ENCODE peak calls at places on chromosomes 13 and 19, in six cellular contexts. X is lung; D is CD4-positive, alpha-beta memory T cell; Y is sigmoid colon; M is AG09309; J is fibroblast of mammary gland. O is an unnamed sample.
A peak's percentile ranks its signal among the peaks of the same experiment; 100 is the strongest.

GRCh38 chr19:6776999-6777398 is 4.5 kb downstream of the VAV1 start:
- DNase-seq in D (no peak), M (no peak), Y (no peak), J (no peak), X (no peak), O (no peak)

GRCh38 chr19:58538257-58539168 is 5.4 kb upstream of the TRIM28 start:
- DNase-seq in M (no peak), D (no peak), J (no peak), Y (peak; percentile 62), X (no peak), O (no peak)

GRCh38 chr19:5913739-5914357 is at the start of gene CAPS:
- DNase-seq in X (peak; percentile 76), Y (peak; percentile 86), D (no peak), M (peak; percentile 53), J (peak; percentile 55), O (peak; percentile 82)

GRCh38 chr19:37403403-37403802 is 32.5 kb downstream of the ZNF527 start:
- DNase-seq in J (no peak), M (no peak), D (no peak), X (no peak), Y (no peak), O (no peak)

GRCh38 chr19:40246292-40247073 is 20.0 kb upstream of the CCNP start:
- DNase-seq in D (no peak), X (no peak), J (no peak), Y (no peak), M (no peak), O (no peak)

GRCh38 chr13:59823495-59823894 is 340.2 kb downstream of the DIAPH3 start:
- DNase-seq in Y (no peak), D (no peak), M (peak; percentile 17), X (no peak), J (peak; percentile 68), O (peak; percentile 32)

GRCh38 chr13:26971990-26972888 is 199.4 kb downstream of the USP12 start:
- DNase-seq in M (no peak), J (peak; percentile 15), X (no peak), D (peak; percentile 15), Y (no peak), O (no peak)

GRCh38 chr19:10226376-10227214 is 4.5 kb downstream of the S1PR2 start:
- DNase-seq in D (no peak), Y (peak; percentile 96), X (peak; percentile 70), M (no peak), J (peak; percentile 99), O (peak; percentile 87)

GRCh38 chr13:51933466-51934058 is 71.8 kb downstream of the CCDC70 start:
- DNase-seq in D (no peak), M (no peak), Y (no peak), X (no peak), J (no peak), O (no peak)

GRCh38 chr13:113461022-113461751 is 7.9 kb upstream of the ADPRHL1 start:
- DNase-seq in M (no peak), Y (no peak), D (no peak), X (no peak), J (no peak), O (no peak)

GRCh38 chr19:46860846-46861690 is at the start of gene ARHGAP35:
- DNase-seq in Y (no peak), J (no peak), X (no peak), D (peak; percentile 12), M (no peak), O (peak; percentile 86)

GRCh38 chr19:47419789-47420188 is 462 bp upstream of the MEIS3 start:
- DNase-seq in J (no peak), Y (no peak), X (no peak), M (no peak), D (no peak), O (no peak)

GRCh38 chr19:49497047-49497789 is 984 bp downstream of the RPS11 start:
- DNase-seq in M (no peak), J (peak; percentile 65), X (peak; percentile 75), D (peak; percentile 79), Y (peak; percentile 81), O (peak; percentile 71)

GRCh38 chr13:21001471-21001870 is 59.9 kb downstream of the LATS2 start:
- DNase-seq in X (no peak), J (no peak), D (no peak), Y (no peak), M (no peak), O (no peak)

GRCh38 chr19:34051255-34051654 is 121.0 kb upstream of the LSM14A start:
- DNase-seq in X (no peak), D (no peak), Y (no peak), M (no peak), J (no peak), O (no peak)

GRCh38 chr13:71851541-71851940 is 15.5 kb downstream of the DACH1 start:
- DNase-seq in J (no peak), M (no peak), Y (no peak), D (no peak), X (no peak), O (no peak)

GRCh38 chr13:48126944-48127814 is 32.3 kb upstream of the MED4 start:
- DNase-seq in Y (peak; percentile 87), D (peak; percentile 79), J (peak; percentile 80), M (peak; percentile 51), X (peak; percentile 38), O (peak; percentile 86)

GRCh38 chr13:113734826-113735125 is 24.2 kb upstream of the TMEM255B start:
- DNase-seq in D (no peak), Y (no peak), X (no peak), M (no peak), J (no peak), O (no peak)

GRCh38 chr19:15286688-15287355 is 45.5 kb downstream of the BRD4 start:
- DNase-seq in D (no peak), M (no peak), J (no peak), X (no peak), Y (no peak), O (no peak)

GRCh38 chr13:30305456-30305855 is 1.9 kb downstream of the KATNAL1 start:
- DNase-seq in Y (no peak), J (no peak), M (no peak), D (no peak), X (no peak), O (no peak)

GRCh38 chr13:73625562-73626339 is 508.5 kb downstream of the KLF12 start:
- DNase-seq in X (no peak), Y (no peak), M (no peak), D (peak; percentile 59), J (no peak), O (no peak)

GRCh38 chr13:40472427-40473220 is 193.8 kb downstream of the FOXO1 start:
- DNase-seq in J (no peak), D (no peak), Y (no peak), M (no peak), X (no peak), O (no peak)

DNA sequence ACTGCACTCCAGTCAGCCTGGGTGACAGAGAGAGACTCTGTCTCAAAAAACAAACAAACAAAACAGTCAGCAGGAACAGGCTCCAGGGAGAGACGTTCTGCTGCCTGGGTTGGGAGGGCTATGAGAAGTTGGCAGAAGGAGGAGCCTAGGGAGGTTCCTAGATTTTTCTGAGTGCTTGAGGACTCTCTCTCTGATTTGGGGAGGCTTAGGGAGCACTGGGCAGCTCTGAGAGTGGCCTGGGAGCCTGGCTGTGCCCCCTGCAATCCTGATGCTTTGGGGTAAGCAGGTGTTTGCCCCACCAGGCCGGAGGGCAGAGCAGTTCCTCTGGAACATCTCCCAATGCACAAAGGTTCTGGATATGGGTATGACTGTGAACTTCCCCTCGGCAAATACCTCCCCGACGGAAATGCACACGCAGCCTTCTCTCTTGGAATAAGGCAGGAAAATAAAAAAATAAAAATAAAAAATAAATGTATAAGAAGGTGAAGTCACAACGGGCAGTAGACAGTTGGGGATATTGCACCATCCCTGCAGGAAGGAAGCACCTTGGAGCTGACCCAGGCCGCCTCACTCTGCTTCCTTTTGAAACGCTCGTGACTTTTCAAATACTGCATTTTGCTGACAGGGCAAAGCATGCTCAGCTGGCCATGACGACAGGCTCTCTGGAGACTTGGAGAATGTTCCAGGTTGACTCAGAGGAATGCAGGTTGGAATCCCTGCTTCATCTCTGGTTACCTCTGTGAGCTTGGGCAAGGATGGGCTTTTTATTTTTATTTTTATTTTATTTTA is 26.5 kb upstream of the HOMER3 start:
- DNase-seq in M (no peak), Y (peak; percentile 86), J (peak; percentile 61), D (no peak), X (peak; percentile 67), O (peak; percentile 92)
- H3K4me3 ChIP-seq in M (no peak overlapping the region), Y (no peak overlapping the region), J (no peak overlapping the region), D (no peak overlapping the region), X (no peak overlapping the region), O (no peak overlapping the region)

DNA sequence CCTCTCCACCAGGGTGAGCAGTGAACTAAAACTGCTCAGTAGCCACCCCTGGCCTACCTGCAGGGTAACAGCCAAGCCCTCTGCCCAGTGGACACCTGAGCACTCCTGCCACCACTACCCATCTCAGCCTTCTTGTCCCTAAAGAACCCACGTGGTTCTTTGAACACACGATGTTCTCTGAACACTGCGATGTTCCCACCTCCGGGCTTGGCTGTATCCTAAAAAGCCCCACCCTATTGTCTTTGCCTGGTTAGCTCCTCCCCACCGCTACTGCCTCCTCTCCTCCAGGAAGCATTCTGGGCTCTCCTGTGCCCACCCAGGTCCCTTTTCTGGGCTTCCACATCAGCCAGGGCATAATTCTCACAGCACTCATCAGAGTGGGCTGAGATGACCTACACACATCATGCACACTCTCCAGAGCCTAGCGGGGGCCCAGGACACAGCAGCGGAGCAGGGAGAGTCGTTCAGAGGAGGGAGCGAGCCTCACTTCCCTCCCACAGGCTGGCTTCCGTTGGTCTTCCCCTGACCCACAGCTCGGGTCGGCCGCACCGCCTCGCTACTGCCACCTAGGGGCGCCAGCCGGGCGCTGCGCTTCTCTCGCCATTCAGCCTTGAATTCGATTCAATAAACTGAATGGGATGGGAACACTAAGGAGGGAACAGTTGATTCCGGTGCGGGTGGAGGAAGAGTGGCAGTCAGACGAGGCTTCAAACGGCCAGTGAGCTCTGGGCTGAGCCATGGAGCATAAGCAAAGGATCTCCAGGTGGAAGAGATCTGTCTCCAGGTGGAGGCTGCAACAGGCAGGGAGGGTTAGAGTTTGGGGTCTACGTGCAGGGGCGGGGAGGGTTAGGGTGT is 3.2 kb downstream of the ELAVL1 start:
- DNase-seq in J (peak; percentile 79), Y (peak; percentile 88), D (peak; percentile 62), M (peak; percentile 10), X (peak; percentile 83), O (peak; percentile 86)
- H3K4me3 ChIP-seq in J (peak overlapping the region; percentile 35), Y (peak overlapping the region; percentile 34), D (no peak overlapping the region), M (peak overlapping the region; percentile 26), X (no peak overlapping the region), O (peak overlapping the region; percentile 42)

DNA sequence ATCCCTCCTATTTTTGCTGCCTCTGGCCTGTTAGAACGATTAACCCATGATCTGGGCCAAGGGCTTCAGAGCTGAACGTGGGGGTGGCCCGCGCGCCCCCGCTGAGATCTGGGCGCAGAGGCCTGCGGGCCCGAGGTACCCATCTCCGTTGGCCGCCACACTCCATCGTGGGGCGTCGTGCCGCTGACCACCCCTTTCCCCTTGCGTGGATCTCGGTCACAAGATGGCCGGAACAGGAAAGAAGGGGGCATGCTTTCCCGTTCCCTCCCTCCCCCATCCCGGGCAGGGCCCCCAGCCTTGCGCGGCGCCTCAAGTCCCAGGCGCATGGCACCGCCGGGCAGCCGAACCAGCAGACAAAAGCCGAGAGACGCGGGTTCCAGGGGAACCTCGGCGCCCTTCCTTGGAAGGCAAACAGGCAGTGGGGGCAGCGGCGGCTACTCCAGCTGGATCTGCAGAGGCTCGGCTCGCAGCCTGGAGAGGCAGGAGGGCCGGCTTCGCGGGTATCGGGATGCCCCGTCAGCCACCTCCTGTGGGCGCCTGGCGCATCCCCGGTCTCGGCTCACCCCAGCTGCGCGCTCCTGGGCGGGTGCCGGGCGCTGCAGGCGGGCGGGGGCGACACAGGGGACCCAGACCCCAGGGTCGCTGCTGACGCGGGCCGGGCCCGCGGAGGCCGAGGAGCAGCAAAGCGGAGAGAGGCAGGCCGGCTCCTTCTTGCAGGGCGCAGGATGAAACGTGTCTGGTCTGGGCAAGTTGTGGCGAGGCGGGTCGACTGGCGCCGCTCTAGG is 500 bp downstream of the DZIP1 start:
- DNase-seq in D (no peak), X (no peak), M (no peak), J (peak; percentile 31), Y (no peak), O (peak; percentile 55)
- H3K4me3 ChIP-seq in D (no peak overlapping the region), X (peak overlapping the region; percentile 33), M (peak overlapping the region; percentile 50), J (peak overlapping the region; percentile 67), Y (peak overlapping the region; percentile 80), O (peak overlapping the region; percentile 75)

GRCh38 chr13:46490129-46490528 is 62.8 kb upstream of the LRCH1 start:
- DNase-seq in Y (no peak), J (no peak), M (no peak), D (no peak), X (no peak), O (no peak)
- H3K4me3 ChIP-seq in Y (no peak overlapping the region), J (no peak overlapping the region), M (no peak overlapping the region), D (no peak overlapping the region), X (no peak overlapping the region), O (no peak overlapping the region)

O was measured in cardiac fibroblast.